ENCODE peak calls at places on chromosomes 13 and 19, in ten cellular contexts. U is body of pancreas; Y is A549; X is thyroid gland; W is neuronal stem cell; K is CD8-positive, alpha-beta T cell; O is lung; B is mucosa of descending colon; R is DND-41; A is mammary epithelial cell. G is an unnamed sample. For H3K9me3 and H3K4me1, the result is how much of the 10 kb centered on the place peaks cover.

GRCh38 chr19:16027528-16027927 is 48.8 kb upstream of the TPM4 start:
- DNase-seq in B (no peak), R (no peak), K (no peak), X (no peak), U (no peak), A (no peak), W (no peak), Y (no peak), O (no peak), G (no peak)

GRCh38 chr13:79187917-79188699 is 217.9 kb downstream of the RBM26 start:
- DNase-seq in W (no peak), B (no peak), K (no peak), A (no peak), Y (no peak), X (no peak), U (no peak), R (no peak), O (no peak), G (no peak)

GRCh38 chr19:10744222-10744847 is 26.5 kb downstream of the DNM2 start:
- DNase-seq in B (no peak), X (no peak), W (no peak), A (no peak), O (no peak), R (no peak), K (no peak), Y (no peak), U (no peak), G (no peak)

GRCh38 chr13:76965759-76966421 is 17.6 kb downstream of the ACOD1 start:
- DNase-seq in U (peak), O (no peak), R (no peak), B (no peak), A (peak), K (no peak), W (no peak), X (peak), Y (no peak), G (no peak)

GRCh38 chr19:24029941-24030636 is 56.9 kb upstream of the ZNF254 start:
- DNase-seq in U (no peak), Y (no peak), B (no peak), W (no peak), X (no peak), A (no peak), R (no peak), K (no peak), O (no peak), G (no peak)

GRCh38 chr19:2578911-2579677 is 103.2 kb downstream of the GADD45B start:
- DNase-seq in U (peak), W (peak), B (peak), A (peak), O (peak), R (no peak), X (peak), Y (peak), K (peak), G (peak)

GRCh38 chr13:45063261-45063870 is 56.9 kb upstream of the GTF2F2 start:
- DNase-seq in Y (no peak), A (peak), R (no peak), U (no peak), K (no peak), W (no peak), X (no peak), O (no peak), B (no peak), G (no peak)

GRCh38 chr13:25977671-25978070 is 74.1 kb downstream of the SHISA2 start:
- DNase-seq in X (no peak), O (no peak), Y (no peak), R (no peak), K (no peak), W (no peak), A (no peak), B (no peak), U (no peak), G (no peak)

GRCh38 chr13:77000475-77000874 is 8.6 kb downstream of the CLN5 start:
- DNase-seq in W (no peak), Y (no peak), O (no peak), U (no peak), B (no peak), X (no peak), K (no peak), R (no peak), A (no peak), G (no peak)

GRCh38 chr19:30227661-30228112 is 144.5 kb upstream of the ZNF536 start:
- DNase-seq in K (no peak), Y (peak), A (peak), O (peak), X (peak), W (peak), U (peak), B (no peak), R (no peak), G (no peak)

GRCh38 chr13:96822900-96823299 is 171.4 kb downstream of the OXGR1 start:
- DNase-seq in A (peak), X (peak), K (no peak), U (peak), Y (peak), W (no peak), O (no peak), B (no peak), R (no peak), G (no peak)

GRCh38 chr19:17681505-17682125 is 6.5 kb downstream of the UNC13A start:
- DNase-seq in O (no peak), A (no peak), Y (no peak), B (no peak), K (no peak), X (no peak), U (no peak), R (peak), W (no peak), G (peak)

GRCh38 chr13:98541211-98541610 is 35.7 kb downstream of the STK24 start:
- DNase-seq in U (no peak), X (no peak), W (no peak), Y (no peak), A (no peak), O (no peak), R (no peak), B (no peak), K (no peak), G (no peak)

GRCh38 chr13:39317284-39317683 is 279.0 kb downstream of the NHLRC3 start:
- DNase-seq in W (no peak), B (no peak), X (peak), U (peak), O (no peak), A (peak), R (no peak), K (no peak), Y (no peak), G (no peak)

GRCh38 chr19:48659768-48660167 is 13.0 kb downstream of the NTN5 start:
- DNase-seq in X (no peak), R (no peak), W (no peak), B (no peak), O (peak), A (peak), U (no peak), K (no peak), Y (peak), G (no peak)

GRCh38 chr13:30140973-30141372 is 166.4 kb downstream of the KATNAL1 start:
- DNase-seq in B (no peak), W (no peak), A (no peak), K (no peak), U (no peak), X (no peak), Y (no peak), R (peak), O (no peak), G (no peak)

GRCh38 chr13:99486996-99487395 is 14.3 kb upstream of the TM9SF2 start:
- DNase-seq in B (no peak), X (no peak), R (no peak), Y (peak), U (no peak), A (no peak), W (no peak), O (no peak), K (no peak), G (no peak)

GRCh38 chr13:113897966-113898365 is 34.1 kb upstream of the GAS6 start:
- DNase-seq in X (peak), O (peak), B (no peak), U (no peak), R (no peak), Y (no peak), A (no peak), W (no peak), K (no peak), G (no peak)

GRCh38 chr19:19672816-19673215 is 4.2 kb downstream of the ZNF101 start:
- DNase-seq in B (no peak), K (no peak), X (no peak), Y (no peak), A (no peak), U (no peak), O (no peak), R (no peak), W (no peak), G (no peak)
- H3K9me3 ChIP-seq in B (under half), K (under half), X (under half), Y (under half), A (under half), U (under half), O (under half), R (under half), W (under half), G (under half)

DNA sequence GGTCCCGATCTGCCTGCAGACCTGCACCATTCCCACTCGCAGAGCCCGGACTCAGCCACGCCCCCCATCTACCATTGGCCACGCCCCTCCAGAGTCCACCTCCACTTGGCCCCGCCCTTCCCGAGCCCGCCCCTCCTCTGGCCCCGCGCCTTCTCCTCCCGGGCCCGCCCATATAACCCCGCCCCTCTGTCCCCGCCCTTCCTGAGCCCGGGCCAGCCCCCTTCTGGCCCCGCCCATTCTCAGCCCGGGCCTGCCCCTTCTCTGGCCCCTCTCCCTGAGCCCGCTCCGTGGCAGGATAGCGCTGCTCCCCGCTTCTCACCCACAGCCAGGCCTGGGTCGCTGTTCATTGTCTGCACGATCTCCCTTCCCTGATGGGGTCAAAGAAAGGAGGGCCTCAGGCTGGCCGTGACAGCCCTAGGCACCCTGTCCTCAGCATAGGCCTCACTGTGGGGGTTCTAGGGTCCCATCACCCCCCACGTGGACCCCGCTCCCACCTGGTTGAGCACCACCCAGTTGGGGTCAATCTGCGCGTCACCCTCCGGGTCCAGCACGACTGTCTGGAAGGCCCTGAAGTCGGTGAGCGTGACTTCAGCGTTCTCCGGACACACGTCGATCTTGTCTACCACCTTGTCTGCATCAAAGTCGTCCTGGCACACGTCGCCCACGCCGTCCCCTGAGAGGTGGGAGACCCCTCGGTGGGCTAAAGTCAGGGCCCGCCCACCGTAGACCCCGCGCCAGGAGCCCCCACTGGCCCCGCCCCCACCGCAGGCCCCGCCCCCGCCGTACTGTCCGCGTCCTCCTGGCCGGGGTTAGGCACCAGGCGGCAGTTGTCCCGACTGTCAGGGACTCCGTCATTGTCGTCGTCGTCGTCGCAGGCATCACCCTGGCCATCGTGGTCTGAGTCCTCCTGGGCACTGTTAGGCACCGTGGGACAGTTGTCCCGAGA is 5.7 kb downstream of the COMP start:
- DNase-seq in X (peak), R (peak), A (no peak), U (peak), B (peak), K (peak), O (peak), Y (peak), W (peak), G (peak)
- H3K4me3 ChIP-seq in X (no peak), R (no peak), A (no peak), U (no peak), B (no peak), K (no peak), O (no peak), Y (peak), W (no peak), G (no peak)

DNA sequence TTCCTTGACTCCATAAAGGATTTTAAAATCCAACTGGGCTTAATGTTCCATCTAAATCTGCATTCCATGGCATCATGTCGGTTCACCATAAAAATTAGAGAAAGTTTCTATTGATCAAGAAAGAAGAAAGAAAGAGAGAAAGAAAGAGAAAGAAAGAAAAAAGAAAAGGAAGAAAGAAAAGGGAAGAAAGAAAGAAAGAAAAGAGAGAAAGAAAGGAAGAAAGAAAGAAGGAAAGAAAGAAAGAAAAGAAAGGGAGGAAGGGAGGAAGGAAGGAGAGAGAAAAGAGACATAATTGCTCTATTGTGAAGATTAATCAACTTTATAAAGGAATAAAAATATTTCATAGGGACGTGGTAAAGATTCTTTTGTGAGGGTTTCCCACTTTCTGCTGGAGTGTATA is 329.2 kb downstream of the DLEU7 start:
- DNase-seq in U (no peak), W (no peak), B (no peak), Y (no peak), K (no peak), R (no peak), O (no peak), X (no peak), A (no peak), G (no peak)
- H3K4me1 ChIP-seq in U (under half), W (under half), B (under half), Y (under half), K (under half), R (half or more), O (under half), X (under half), A (under half), G (under half)

DNA sequence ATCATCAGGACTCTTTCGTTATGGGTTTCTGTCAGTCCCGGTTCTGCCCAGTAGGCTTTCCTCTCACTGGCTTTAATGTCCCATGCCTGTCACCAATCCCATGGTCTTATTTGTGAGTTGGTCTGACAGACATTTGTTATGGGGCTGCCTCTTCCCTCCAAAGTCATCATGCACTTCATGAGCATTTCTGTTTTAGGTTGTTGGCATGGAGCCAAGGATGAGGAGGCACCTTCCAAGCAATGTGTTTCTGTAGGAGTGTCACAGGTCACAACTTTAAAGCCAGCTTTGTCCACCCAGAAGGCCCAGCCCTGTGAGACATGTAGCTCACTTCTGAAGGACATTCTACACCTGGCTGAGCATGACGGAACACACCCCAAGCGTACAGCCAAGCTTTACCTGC is 8.5 kb downstream of the ZNF17 start:
- DNase-seq in U (no peak), K (no peak), O (no peak), Y (no peak), W (no peak), R (no peak), A (no peak), B (no peak), X (no peak), G (no peak)
- H3K9me3 ChIP-seq in U (half or more), K (half or more), O (under half), Y (half or more), W (under half), R (under half), A (under half), B (half or more), X (under half), G (half or more)

GRCh38 chr19:44807162-44807561 is 1.7 kb upstream of the BCAM start:
- DNase-seq in U (peak), R (no peak), Y (peak), O (peak), K (no peak), W (no peak), X (peak), A (peak), B (peak), G (no peak)

GRCh38 chr19:44810555-44811447 is 1.9 kb downstream of the BCAM start:
- DNase-seq in U (no peak), R (no peak), O (no peak), A (peak), B (no peak), Y (no peak), K (no peak), W (no peak), X (no peak), G (no peak)

GRCh38 chr19:44809856-44810554 is 1.1 kb downstream of the BCAM start:
- DNase-seq in R (no peak), U (no peak), B (no peak), O (no peak), X (peak), K (no peak), Y (no peak), A (peak), W (no peak), G (no peak)

GRCh38 chr19:44807652-44808462 is 1.0 kb upstream of the BCAM start:
- DNase-seq in X (peak), U (peak), R (no peak), K (no peak), A (peak), Y (peak), W (peak), B (no peak), O (peak), G (no peak)

DNA sequence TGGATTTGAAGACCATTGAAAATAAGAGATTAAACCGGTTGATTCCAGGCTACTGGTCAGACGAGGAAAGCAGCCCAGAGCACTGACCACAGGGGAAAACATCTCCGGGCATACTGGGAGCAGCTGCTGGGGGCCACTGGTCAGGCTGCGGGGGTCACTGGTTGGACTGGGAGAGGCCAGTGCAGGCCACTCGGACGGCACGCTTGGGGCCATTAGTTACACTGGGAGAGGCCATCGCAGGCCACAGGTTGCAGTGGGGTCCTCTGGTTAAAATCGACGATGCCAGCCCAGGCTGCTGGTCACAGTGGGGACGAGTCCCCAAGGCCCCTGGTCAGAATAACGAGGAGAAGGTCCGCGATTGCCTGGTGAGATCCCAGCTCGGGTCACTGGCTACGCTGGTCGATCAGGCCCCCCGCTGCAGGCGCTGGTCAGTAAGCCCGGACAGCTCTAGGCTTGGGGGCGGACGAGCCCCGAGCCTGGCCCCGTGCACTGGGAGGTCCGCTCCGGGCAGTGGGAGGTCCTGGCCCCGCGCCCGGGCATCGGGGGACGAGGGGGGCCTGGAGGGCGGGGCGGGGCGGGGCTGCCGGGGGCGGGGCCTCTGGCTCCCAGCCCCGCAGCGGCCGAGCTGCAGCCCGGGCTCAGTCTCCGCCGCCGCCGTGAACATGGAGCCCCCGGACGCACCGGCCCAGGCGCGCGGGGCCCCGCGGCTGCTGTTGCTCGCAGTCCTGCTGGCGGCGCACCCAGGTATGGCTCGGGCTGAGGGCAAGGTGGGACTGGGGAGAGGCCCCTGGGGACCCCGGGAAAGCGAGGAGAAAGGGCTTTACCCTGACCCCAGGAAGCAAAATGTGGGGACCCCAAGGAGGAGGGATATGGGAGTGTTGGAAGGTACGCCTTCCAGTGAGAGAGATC is at the start of gene BCAM:
- DNase-seq in A (peak), U (peak), K (no peak), O (peak), X (peak), W (peak), B (peak), R (no peak), Y (peak), G (no peak)
- H3K4me3 ChIP-seq in A (peak), U (peak), K (no peak), O (peak), X (peak), W (peak), B (no peak), R (no peak), Y (peak), G (no peak)

GRCh38 chr19:41218249-41218614 is 791 bp upstream of the AXL start:
- DNase-seq in A (no peak), X (no peak), U (no peak), O (no peak), W (no peak), K (no peak), R (no peak), B (no peak), Y (no peak), G (no peak)

GRCh38 chr19:41217741-41218140 is 1.3 kb upstream of the AXL start:
- DNase-seq in X (no peak), W (no peak), A (no peak), Y (no peak), R (no peak), U (no peak), K (no peak), B (no peak), O (no peak), G (no peak)

GRCh38 chr19:41221514-41222205 is 2.6 kb downstream of the AXL start:
- DNase-seq in U (no peak), Y (no peak), W (no peak), B (no peak), K (no peak), O (no peak), A (no peak), X (no peak), R (no peak), G (no peak)

GRCh38 chr19:41219924-41220567 is 1.0 kb downstream of the AXL start:
- DNase-seq in U (peak), B (no peak), A (peak), Y (peak), X (no peak), R (no peak), O (no peak), K (no peak), W (no peak), G (no peak)

DNA sequence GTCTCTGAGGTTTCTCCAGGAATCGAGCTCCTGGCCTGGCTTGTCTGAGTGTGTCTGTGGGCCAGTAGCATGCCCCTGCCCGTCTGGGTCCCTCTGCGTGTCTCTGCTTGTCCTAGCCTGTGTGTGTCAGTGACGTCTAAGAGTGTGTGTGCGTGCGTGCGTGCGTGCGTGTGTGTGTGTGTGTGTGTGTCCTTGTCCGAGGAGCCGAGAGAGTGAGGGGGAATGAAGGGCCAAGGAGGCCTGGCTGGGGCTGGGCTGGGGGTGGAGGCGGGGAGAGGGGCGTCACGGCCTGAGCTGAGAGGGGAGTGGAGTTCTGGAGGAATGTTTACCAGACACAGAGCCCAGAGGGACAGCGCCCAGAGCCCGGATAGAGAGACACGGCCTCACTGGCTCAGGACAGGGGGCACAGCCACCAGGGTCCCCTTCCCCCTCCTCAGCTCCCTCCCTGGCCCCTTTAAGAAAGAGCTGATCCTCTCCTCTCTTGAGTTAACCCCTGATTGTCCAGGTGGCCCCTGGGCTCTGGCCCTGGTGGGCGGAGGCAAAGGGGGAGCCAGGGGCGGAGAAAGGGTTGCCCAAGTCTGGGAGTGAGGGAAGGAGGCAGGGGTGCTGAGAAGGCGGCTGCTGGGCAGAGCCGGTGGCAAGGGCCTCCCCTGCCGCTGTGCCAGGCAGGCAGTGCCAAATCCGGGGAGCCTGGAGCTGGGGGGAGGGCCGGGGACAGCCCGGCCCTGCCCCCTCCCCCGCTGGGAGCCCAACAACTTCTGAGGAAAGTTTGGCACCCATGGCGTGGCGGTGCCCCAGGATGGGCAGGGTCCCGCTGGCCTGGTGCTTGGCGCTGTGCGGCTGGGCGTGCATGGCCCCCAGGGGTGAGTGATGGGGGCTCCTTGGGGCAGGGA is at the start of gene AXL:
- DNase-seq in A (peak), O (peak), Y (peak), X (peak), R (no peak), U (peak), K (no peak), W (peak), B (peak), G (no peak)
- H3K4me1 ChIP-seq in A (under half), O (under half), Y (half or more), X (under half), R (under half), U (under half), K (under half), W (under half), B (under half), G (under half)

G was measured in CD8-positive, alpha-beta memory T cell.